ENCODE peak calls at places on chromosomes 3 and 15, in five cellular contexts. One of them, this sample, is unnamed.

GRCh38 chr15:89812126-89812846 is 2.4 kb downstream of the ANPEP start:
- DNase-seq in ELR: peak; percentile 68
- DNase-seq in K562: no peak
- DNase-seq in GM03348: peak; percentile 87
- DNase-seq in activated CD4-positive, alpha-beta T cell treated with anti-CD3 and anti-CD28 coated beads for 1 hour: no peak
- DNase-seq in this sample: no peak

GRCh38 chr3:124688580-124689454 is 41.4 kb upstream of the UMPS start:
- DNase-seq in ELR: peak; percentile 79
- DNase-seq in K562: peak; percentile 80
- DNase-seq in GM03348: peak; percentile 91
- DNase-seq in activated CD4-positive, alpha-beta T cell treated with anti-CD3 and anti-CD28 coated beads for 1 hour: peak; percentile 39
- DNase-seq in this sample: peak; percentile 76

GRCh38 chr15:22979699-22980188 is 424 bp downstream of the CYFIP1 start:
- DNase-seq in ELR: peak; percentile 41
- DNase-seq in K562: no peak
- DNase-seq in GM03348: peak; percentile 58
- DNase-seq in activated CD4-positive, alpha-beta T cell treated with anti-CD3 and anti-CD28 coated beads for 1 hour: no peak
- DNase-seq in this sample: peak; percentile 3

GRCh38 chr3:162738778-162739177 is 1242.2 kb downstream of the OTOL1 start:
- DNase-seq in ELR: peak; percentile 58
- DNase-seq in K562: no peak
- DNase-seq in GM03348: peak; percentile 3
- DNase-seq in activated CD4-positive, alpha-beta T cell treated with anti-CD3 and anti-CD28 coated beads for 1 hour: no peak
- DNase-seq in this sample: no peak

GRCh38 chr15:82540984-82541431 is 751 bp upstream of the RPS17 start:
- DNase-seq in ELR: peak; percentile 30
- DNase-seq in K562: peak; percentile 37
- DNase-seq in GM03348: peak; percentile 26
- DNase-seq in activated CD4-positive, alpha-beta T cell treated with anti-CD3 and anti-CD28 coated beads for 1 hour: no peak
- DNase-seq in this sample: no peak

GRCh38 chr3:139558351-139559170 is 19.0 kb upstream of the RBP1 start:
- DNase-seq in ELR: no peak
- DNase-seq in K562: no peak
- DNase-seq in GM03348: no peak
- DNase-seq in activated CD4-positive, alpha-beta T cell treated with anti-CD3 and anti-CD28 coated beads for 1 hour: no peak
- DNase-seq in this sample: no peak

GRCh38 chr15:71559098-71559497 is 251.3 kb upstream of the NR2E3 start:
- DNase-seq in ELR: peak; percentile 82
- DNase-seq in K562: no peak
- DNase-seq in GM03348: peak; percentile 68
- DNase-seq in activated CD4-positive, alpha-beta T cell treated with anti-CD3 and anti-CD28 coated beads for 1 hour: no peak
- DNase-seq in this sample: no peak

GRCh38 chr3:58090351-58090750 is 82.1 kb downstream of the FLNB start:
- DNase-seq in ELR: peak; percentile 74
- DNase-seq in K562: no peak
- DNase-seq in GM03348: no peak
- DNase-seq in activated CD4-positive, alpha-beta T cell treated with anti-CD3 and anti-CD28 coated beads for 1 hour: no peak
- DNase-seq in this sample: no peak

GRCh38 chr3:16478516-16478915 is 35.0 kb downstream of the RFTN1 start:
- DNase-seq in ELR: peak; percentile 86
- DNase-seq in K562: no peak
- DNase-seq in GM03348: no peak
- DNase-seq in activated CD4-positive, alpha-beta T cell treated with anti-CD3 and anti-CD28 coated beads for 1 hour: no peak
- DNase-seq in this sample: no peak

GRCh38 chr15:51735211-51735610 is 2.2 kb downstream of the LYSMD2 start:
- DNase-seq in ELR: peak; percentile 3
- DNase-seq in K562: no peak
- DNase-seq in GM03348: no peak
- DNase-seq in activated CD4-positive, alpha-beta T cell treated with anti-CD3 and anti-CD28 coated beads for 1 hour: no peak
- DNase-seq in this sample: no peak

GRCh38 chr3:99868438-99868723 is 50.7 kb downstream of the CMSS1 start:
- DNase-seq in ELR: peak; percentile 66
- DNase-seq in K562: peak; percentile 8
- DNase-seq in GM03348: no peak
- DNase-seq in activated CD4-positive, alpha-beta T cell treated with anti-CD3 and anti-CD28 coated beads for 1 hour: no peak
- DNase-seq in this sample: no peak

GRCh38 chr3:71062037-71062919 is 521.2 kb downstream of the FOXP1 start:
- DNase-seq in ELR: peak; percentile 36
- DNase-seq in K562: no peak
- DNase-seq in GM03348: no peak
- DNase-seq in activated CD4-positive, alpha-beta T cell treated with anti-CD3 and anti-CD28 coated beads for 1 hour: no peak
- DNase-seq in this sample: no peak

GRCh38 chr3:72553298-72553697 is 294.9 kb downstream of the SHQ1 start:
- DNase-seq in ELR: no peak
- DNase-seq in K562: no peak
- DNase-seq in GM03348: no peak
- DNase-seq in activated CD4-positive, alpha-beta T cell treated with anti-CD3 and anti-CD28 coated beads for 1 hour: no peak
- DNase-seq in this sample: no peak

GRCh38 chr3:25532763-25533162 is 104.7 kb downstream of the RARB start:
- DNase-seq in ELR: peak; percentile 34
- DNase-seq in K562: peak; percentile 59
- DNase-seq in GM03348: no peak
- DNase-seq in activated CD4-positive, alpha-beta T cell treated with anti-CD3 and anti-CD28 coated beads for 1 hour: no peak
- DNase-seq in this sample: no peak

GRCh38 chr3:117853923-117854322 is 1144.3 kb downstream of the TUSC7 start:
- DNase-seq in ELR: peak; percentile 58
- DNase-seq in K562: no peak
- DNase-seq in GM03348: peak; percentile 18
- DNase-seq in activated CD4-positive, alpha-beta T cell treated with anti-CD3 and anti-CD28 coated beads for 1 hour: no peak
- DNase-seq in this sample: no peak

GRCh38 chr15:51869074-51869425 is 39.6 kb downstream of the TMOD3 start:
- DNase-seq in ELR: peak; percentile 90
- DNase-seq in K562: no peak
- DNase-seq in GM03348: peak; percentile 59
- DNase-seq in activated CD4-positive, alpha-beta T cell treated with anti-CD3 and anti-CD28 coated beads for 1 hour: no peak
- DNase-seq in this sample: no peak